ENCODE peak calls at places on chromosomes 16 and 17, in ten cellular contexts. C, N, Q, V, U, S, Y, J, I and D are unnamed samples.

GRCh38 chr17:78124081-78124835 is 4.3 kb downstream of the TMC6 start:
- DNase-seq in C (peak; percentile 34), N (no peak), Q (no peak), V (no peak), U (no peak), S (no peak), Y (no peak), J (peak; percentile 51), I (no peak), D (no peak)

GRCh38 chr16:8998114-8998513 is 34.4 kb upstream of the USP7 start:
- DNase-seq in C (no peak), N (no peak), Q (no peak), V (no peak), U (no peak), S (no peak), Y (no peak), J (no peak), I (peak; percentile 54), D (peak; percentile 73)

GRCh38 chr17:57767561-57767960 is 22.5 kb upstream of the CCDC182 start:
- DNase-seq in C (no peak), N (no peak), Q (no peak), V (no peak), U (no peak), S (no peak), Y (no peak), J (no peak), I (no peak), D (no peak)

GRCh38 chr16:51523400-51523799 is 372.3 kb upstream of the SALL1 start:
- DNase-seq in C (no peak), N (no peak), Q (no peak), V (no peak), U (no peak), S (no peak), Y (no peak), J (no peak), I (peak; percentile 49), D (peak; percentile 31)

GRCh38 chr17:6450926-6451717 is 6.9 kb downstream of the PIMREG start:
- DNase-seq in C (no peak), N (no peak), Q (no peak), V (no peak), U (peak; percentile 26), S (no peak), Y (peak; percentile 14), J (no peak), I (no peak), D (no peak)

GRCh38 chr16:30368122-30368791 is 2.0 kb downstream of the TBC1D10B start:
- DNase-seq in C (no peak), N (no peak), Q (no peak), V (no peak), U (no peak), S (no peak), Y (no peak), J (no peak), I (peak; percentile 59), D (peak; percentile 56)

GRCh38 chr16:84907046-84907445 is 87.3 kb downstream of the CRISPLD2 start:
- DNase-seq in C (no peak), N (no peak), Q (no peak), V (no peak), U (no peak), S (no peak), Y (no peak), J (no peak), I (no peak), D (no peak)

GRCh38 chr16:17258848-17259713 is 211.7 kb downstream of the XYLT1 start:
- DNase-seq in C (no peak), N (no peak), Q (no peak), V (no peak), U (no peak), S (no peak), Y (no peak), J (no peak), I (peak; percentile 6), D (no peak)

GRCh38 chr17:49381793-49382192 is 19.7 kb upstream of the ZNF652 start:
- DNase-seq in C (no peak), N (no peak), Q (no peak), V (no peak), U (no peak), S (no peak), Y (no peak), J (no peak), I (no peak), D (no peak)

GRCh38 chr17:42844271-42844670 is at the start of gene AOC2:
- DNase-seq in C (no peak), N (no peak), Q (no peak), V (no peak), U (no peak), S (no peak), Y (no peak), J (no peak), I (no peak), D (peak; percentile 64)

GRCh38 chr17:49809056-49809455 is 20.6 kb downstream of the KAT7 start:
- DNase-seq in C (no peak), N (no peak), Q (no peak), V (no peak), U (no peak), S (no peak), Y (no peak), J (no peak), I (no peak), D (no peak)

GRCh38 chr16:53636978-53637377 is 66.7 kb downstream of the RPGRIP1L start:
- DNase-seq in C (no peak), N (no peak), Q (no peak), V (no peak), U (no peak), S (no peak), Y (no peak), J (no peak), I (no peak), D (no peak)

GRCh38 chr16:592518-593306 is 2.8 kb downstream of the RAB40C start:
- DNase-seq in C (no peak), N (no peak), Q (no peak), V (peak; percentile 90), U (peak; percentile 86), S (no peak), Y (peak; percentile 87), J (peak; percentile 70), I (no peak), D (peak; percentile 44)

GRCh38 chr16:57191056-57191536 is 5.0 kb downstream of the RSPRY1 start:
- DNase-seq in C (no peak), N (no peak), Q (no peak), V (no peak), U (no peak), S (no peak), Y (no peak), J (no peak), I (peak; percentile 65), D (peak; percentile 86)

GRCh38 chr17:66488874-66489273 is 186.5 kb downstream of the PRKCA start:
- DNase-seq in C (no peak), N (no peak), Q (no peak), V (no peak), U (no peak), S (no peak), Y (no peak), J (no peak), I (no peak), D (no peak)

GRCh38 chr16:89246903-89247733 is 29.6 kb downstream of the ZNF778 start:
- DNase-seq in C (peak; percentile 94), N (peak; percentile 85), Q (no peak), V (peak; percentile 96), U (peak; percentile 95), S (peak; percentile 95), Y (peak; percentile 91), J (peak; percentile 94), I (peak; percentile 79), D (peak; percentile 89)
- TF ChIP-seq CTCF in C (no peak), N (no peak), Q (no peak), V (no peak), U (no peak), S (no peak), Y (no peak), J (no peak), I (peak; percentile 16), D (no peak)

GRCh38 chr17:83085103-83085502 is 5.7 kb downstream of the METRNL start:
- DNase-seq in C (no peak), N (no peak), Q (no peak), V (no peak), U (no peak), S (no peak), Y (no peak), J (peak; percentile 41), I (no peak), D (no peak)

GRCh38 chr17:83082899-83083367 is 3.5 kb downstream of the METRNL start:
- DNase-seq in C (no peak), N (no peak), Q (no peak), V (no peak), U (no peak), S (no peak), Y (no peak), J (peak; percentile 53), I (no peak), D (no peak)

GRCh38 chr17:83083368-83084201 is 4.2 kb downstream of the METRNL start:
- DNase-seq in C (no peak), N (no peak), Q (peak; percentile 90), V (no peak), U (no peak), S (no peak), Y (no peak), J (peak; percentile 66), I (peak; percentile 99), D (peak; percentile 97)

GRCh38 chr17:83084621-83085056 is 5.2 kb downstream of the METRNL start:
- DNase-seq in C (no peak), N (no peak), Q (no peak), V (peak; percentile 93), U (no peak), S (no peak), Y (peak; percentile 91), J (peak; percentile 88), I (no peak), D (no peak)

GRCh38 chr17:83084214-83084613 is 4.8 kb downstream of the METRNL start:
- DNase-seq in C (no peak), N (no peak), Q (no peak), V (no peak), U (no peak), S (no peak), Y (no peak), J (no peak), I (no peak), D (no peak)
- H3K4me3 ChIP-seq in C (no peak overlapping the region), N (no peak overlapping the region), Q (peak overlapping the region; percentile 30), V (peak overlapping the region; percentile 12), U (no peak overlapping the region), S (no peak overlapping the region), Y (peak overlapping the region; percentile 25), J (no peak overlapping the region), I (peak overlapping the region; percentile 0), D (no peak overlapping the region)

GRCh38 chr17:51004249-51004648 is 116.4 kb downstream of the SPAG9 start:
- DNase-seq in C (no peak), N (no peak), Q (no peak), V (no peak), U (no peak), S (no peak), Y (no peak), J (no peak), I (no peak), D (no peak)
- TF ChIP-seq CTCF in C (no peak), N (no peak), Q (no peak), V (no peak), U (no peak), S (no peak), Y (no peak), J (no peak), I (no peak), D (no peak)

DNA sequence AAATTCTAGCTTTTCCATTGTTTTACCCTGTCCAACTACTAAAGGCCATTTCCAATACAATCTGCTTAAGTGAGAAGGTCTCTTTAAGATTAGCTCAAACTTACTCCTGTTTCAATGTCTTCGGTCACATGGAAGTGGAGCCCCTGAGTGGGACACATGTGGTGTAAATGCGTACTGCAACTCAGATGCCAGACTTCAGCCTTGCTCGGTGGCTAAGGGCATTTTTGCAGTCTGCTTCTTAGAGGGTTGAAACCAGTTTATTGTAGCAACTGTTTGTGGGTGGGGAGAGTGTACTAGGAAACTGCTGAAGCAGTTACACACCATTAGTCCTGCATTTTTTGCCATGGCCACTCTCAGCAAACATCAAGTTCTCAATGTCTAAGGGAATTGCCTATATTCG is 140.6 kb downstream of the PARN start:
- DNase-seq in C (no peak), N (no peak), Q (no peak), V (no peak), U (no peak), S (peak; percentile 54), Y (no peak), J (no peak), I (peak; percentile 15), D (no peak)
- H3K4me3 ChIP-seq in C (no peak overlapping the region), N (no peak overlapping the region), Q (no peak overlapping the region), V (no peak overlapping the region), U (no peak overlapping the region), S (no peak overlapping the region), Y (no peak overlapping the region), J (no peak overlapping the region), I (no peak overlapping the region), D (no peak overlapping the region)